ENCODE peak calls at places on chromosomes 6 and 20, in ten cellular contexts. One of them, this sample, is unnamed.

GRCh38 chr6:17381429-17382147 is 11.8 kb upstream of the CAP2 start:
- DNase-seq in A549: peak
- DNase-seq in coronary artery: peak
- DNase-seq in left cardiac atrium: no peak
- DNase-seq in stimulated activated CD4-positive, alpha-beta T cell treated with anti-CD3 and anti-CD28 coated beads, Interleukin-2, amount 100 ng/mL, for 24 hours: no peak
- DNase-seq in naive thymus-derived CD8-positive, alpha-beta T cell: no peak
- DNase-seq in CD8-positive, alpha-beta memory T cell: no peak
- DNase-seq in AG08395: peak
- DNase-seq in foreskin fibroblast: peak
- DNase-seq in fibroblast of mammary gland: peak
- DNase-seq in this sample: no peak

GRCh38 chr6:4661391-4661790 is 114.8 kb upstream of the CDYL start:
- DNase-seq in coronary artery: peak
- DNase-seq in AG08395: no peak
- DNase-seq in stimulated activated CD4-positive, alpha-beta T cell treated with anti-CD3 and anti-CD28 coated beads, Interleukin-2, amount 100 ng/mL, for 24 hours: no peak
- DNase-seq in naive thymus-derived CD8-positive, alpha-beta T cell: no peak
- DNase-seq in fibroblast of mammary gland: no peak
- DNase-seq in CD8-positive, alpha-beta memory T cell: no peak
- DNase-seq in A549: no peak
- DNase-seq in foreskin fibroblast: no peak
- DNase-seq in left cardiac atrium: no peak
- DNase-seq in this sample: no peak

GRCh38 chr6:138371720-138372119 is 6.0 kb upstream of the SMIM28 start:
- DNase-seq in naive thymus-derived CD8-positive, alpha-beta T cell: no peak
- DNase-seq in coronary artery: no peak
- DNase-seq in fibroblast of mammary gland: peak
- DNase-seq in foreskin fibroblast: peak
- DNase-seq in AG08395: no peak
- DNase-seq in stimulated activated CD4-positive, alpha-beta T cell treated with anti-CD3 and anti-CD28 coated beads, Interleukin-2, amount 100 ng/mL, for 24 hours: no peak
- DNase-seq in A549: peak
- DNase-seq in left cardiac atrium: no peak
- DNase-seq in CD8-positive, alpha-beta memory T cell: no peak
- DNase-seq in this sample: no peak

GRCh38 chr6:166415306-166415705 is 32.6 kb upstream of the MPC1 start:
- DNase-seq in AG08395: no peak
- DNase-seq in fibroblast of mammary gland: no peak
- DNase-seq in coronary artery: no peak
- DNase-seq in left cardiac atrium: no peak
- DNase-seq in A549: no peak
- DNase-seq in stimulated activated CD4-positive, alpha-beta T cell treated with anti-CD3 and anti-CD28 coated beads, Interleukin-2, amount 100 ng/mL, for 24 hours: no peak
- DNase-seq in naive thymus-derived CD8-positive, alpha-beta T cell: peak
- DNase-seq in foreskin fibroblast: no peak
- DNase-seq in CD8-positive, alpha-beta memory T cell: peak
- DNase-seq in this sample: no peak

GRCh38 chr6:37783831-37784584 is 35.5 kb upstream of the ZFAND3 start:
- DNase-seq in left cardiac atrium: peak
- DNase-seq in foreskin fibroblast: peak
- DNase-seq in CD8-positive, alpha-beta memory T cell: no peak
- DNase-seq in coronary artery: no peak
- DNase-seq in fibroblast of mammary gland: peak
- DNase-seq in naive thymus-derived CD8-positive, alpha-beta T cell: peak
- DNase-seq in AG08395: peak
- DNase-seq in stimulated activated CD4-positive, alpha-beta T cell treated with anti-CD3 and anti-CD28 coated beads, Interleukin-2, amount 100 ng/mL, for 24 hours: peak
- DNase-seq in A549: no peak
- DNase-seq in this sample: peak

GRCh38 chr20:45405566-45406259 is 2.4 kb upstream of the DBNDD2 start:
- DNase-seq in A549: no peak
- DNase-seq in CD8-positive, alpha-beta memory T cell: no peak
- DNase-seq in AG08395: peak
- DNase-seq in foreskin fibroblast: peak
- DNase-seq in naive thymus-derived CD8-positive, alpha-beta T cell: peak
- DNase-seq in fibroblast of mammary gland: no peak
- DNase-seq in stimulated activated CD4-positive, alpha-beta T cell treated with anti-CD3 and anti-CD28 coated beads, Interleukin-2, amount 100 ng/mL, for 24 hours: no peak
- DNase-seq in coronary artery: peak
- DNase-seq in left cardiac atrium: peak
- DNase-seq in this sample: no peak

GRCh38 chr6:80348263-80348662 is 241.8 kb downstream of the BCKDHB start:
- DNase-seq in stimulated activated CD4-positive, alpha-beta T cell treated with anti-CD3 and anti-CD28 coated beads, Interleukin-2, amount 100 ng/mL, for 24 hours: no peak
- DNase-seq in fibroblast of mammary gland: peak
- DNase-seq in AG08395: no peak
- DNase-seq in left cardiac atrium: no peak
- DNase-seq in foreskin fibroblast: no peak
- DNase-seq in coronary artery: no peak
- DNase-seq in naive thymus-derived CD8-positive, alpha-beta T cell: no peak
- DNase-seq in CD8-positive, alpha-beta memory T cell: no peak
- DNase-seq in A549: no peak
- DNase-seq in this sample: no peak

GRCh38 chr20:58019027-58019849 is 209.2 kb downstream of the ANKRD60 start:
- DNase-seq in naive thymus-derived CD8-positive, alpha-beta T cell: no peak
- DNase-seq in CD8-positive, alpha-beta memory T cell: no peak
- DNase-seq in AG08395: peak
- DNase-seq in foreskin fibroblast: peak
- DNase-seq in fibroblast of mammary gland: peak
- DNase-seq in stimulated activated CD4-positive, alpha-beta T cell treated with anti-CD3 and anti-CD28 coated beads, Interleukin-2, amount 100 ng/mL, for 24 hours: no peak
- DNase-seq in coronary artery: peak
- DNase-seq in left cardiac atrium: no peak
- DNase-seq in A549: no peak
- DNase-seq in this sample: no peak

GRCh38 chr6:16944601-16945000 is 157.2 kb upstream of the STMND1 start:
- DNase-seq in AG08395: peak
- DNase-seq in foreskin fibroblast: peak
- DNase-seq in naive thymus-derived CD8-positive, alpha-beta T cell: no peak
- DNase-seq in stimulated activated CD4-positive, alpha-beta T cell treated with anti-CD3 and anti-CD28 coated beads, Interleukin-2, amount 100 ng/mL, for 24 hours: no peak
- DNase-seq in coronary artery: no peak
- DNase-seq in A549: no peak
- DNase-seq in CD8-positive, alpha-beta memory T cell: no peak
- DNase-seq in left cardiac atrium: no peak
- DNase-seq in fibroblast of mammary gland: peak
- DNase-seq in this sample: no peak

GRCh38 chr6:75422024-75422639 is 71.5 kb downstream of the FILIP1 start:
- DNase-seq in coronary artery: no peak
- DNase-seq in CD8-positive, alpha-beta memory T cell: no peak
- DNase-seq in stimulated activated CD4-positive, alpha-beta T cell treated with anti-CD3 and anti-CD28 coated beads, Interleukin-2, amount 100 ng/mL, for 24 hours: no peak
- DNase-seq in A549: no peak
- DNase-seq in AG08395: peak
- DNase-seq in left cardiac atrium: no peak
- DNase-seq in naive thymus-derived CD8-positive, alpha-beta T cell: no peak
- DNase-seq in fibroblast of mammary gland: peak
- DNase-seq in foreskin fibroblast: peak
- DNase-seq in this sample: no peak

GRCh38 chr6:53317861-53318260 is 30.9 kb downstream of the ELOVL5 start:
- DNase-seq in naive thymus-derived CD8-positive, alpha-beta T cell: no peak
- DNase-seq in coronary artery: no peak
- DNase-seq in fibroblast of mammary gland: no peak
- DNase-seq in left cardiac atrium: no peak
- DNase-seq in A549: no peak
- DNase-seq in AG08395: no peak
- DNase-seq in CD8-positive, alpha-beta memory T cell: no peak
- DNase-seq in stimulated activated CD4-positive, alpha-beta T cell treated with anti-CD3 and anti-CD28 coated beads, Interleukin-2, amount 100 ng/mL, for 24 hours: no peak
- DNase-seq in foreskin fibroblast: no peak
- DNase-seq in this sample: no peak

GRCh38 chr20:58870293-58871014 is 17.9 kb downstream of the GNAS start:
- DNase-seq in coronary artery: no peak
- DNase-seq in fibroblast of mammary gland: peak
- DNase-seq in CD8-positive, alpha-beta memory T cell: no peak
- DNase-seq in AG08395: peak
- DNase-seq in naive thymus-derived CD8-positive, alpha-beta T cell: peak
- DNase-seq in left cardiac atrium: peak
- DNase-seq in foreskin fibroblast: peak
- DNase-seq in A549: peak
- DNase-seq in stimulated activated CD4-positive, alpha-beta T cell treated with anti-CD3 and anti-CD28 coated beads, Interleukin-2, amount 100 ng/mL, for 24 hours: peak
- DNase-seq in this sample: peak

GRCh38 chr6:150891886-150892485 is 26.5 kb downstream of the MTHFD1L start:
- DNase-seq in stimulated activated CD4-positive, alpha-beta T cell treated with anti-CD3 and anti-CD28 coated beads, Interleukin-2, amount 100 ng/mL, for 24 hours: peak
- DNase-seq in coronary artery: no peak
- DNase-seq in A549: peak
- DNase-seq in left cardiac atrium: peak
- DNase-seq in foreskin fibroblast: peak
- DNase-seq in naive thymus-derived CD8-positive, alpha-beta T cell: peak
- DNase-seq in CD8-positive, alpha-beta memory T cell: peak
- DNase-seq in fibroblast of mammary gland: peak
- DNase-seq in AG08395: peak
- DNase-seq in this sample: peak

GRCh38 chr20:1292620-1293019 is 26.5 kb downstream of the SNPH start:
- DNase-seq in left cardiac atrium: no peak
- DNase-seq in coronary artery: no peak
- DNase-seq in foreskin fibroblast: no peak
- DNase-seq in AG08395: no peak
- DNase-seq in stimulated activated CD4-positive, alpha-beta T cell treated with anti-CD3 and anti-CD28 coated beads, Interleukin-2, amount 100 ng/mL, for 24 hours: no peak
- DNase-seq in naive thymus-derived CD8-positive, alpha-beta T cell: no peak
- DNase-seq in fibroblast of mammary gland: no peak
- DNase-seq in CD8-positive, alpha-beta memory T cell: no peak
- DNase-seq in A549: no peak
- DNase-seq in this sample: no peak

GRCh38 chr6:2378046-2378657 is 132.7 kb upstream of the GMDS start:
- DNase-seq in CD8-positive, alpha-beta memory T cell: no peak
- DNase-seq in coronary artery: no peak
- DNase-seq in naive thymus-derived CD8-positive, alpha-beta T cell: no peak
- DNase-seq in stimulated activated CD4-positive, alpha-beta T cell treated with anti-CD3 and anti-CD28 coated beads, Interleukin-2, amount 100 ng/mL, for 24 hours: no peak
- DNase-seq in fibroblast of mammary gland: no peak
- DNase-seq in left cardiac atrium: no peak
- DNase-seq in AG08395: no peak
- DNase-seq in A549: no peak
- DNase-seq in foreskin fibroblast: no peak
- DNase-seq in this sample: no peak

GRCh38 chr6:35640017-35640664 is 48.6 kb downstream of the FKBP5 start:
- DNase-seq in CD8-positive, alpha-beta memory T cell: no peak
- DNase-seq in A549: no peak
- DNase-seq in foreskin fibroblast: peak
- DNase-seq in left cardiac atrium: no peak
- DNase-seq in AG08395: no peak
- DNase-seq in stimulated activated CD4-positive, alpha-beta T cell treated with anti-CD3 and anti-CD28 coated beads, Interleukin-2, amount 100 ng/mL, for 24 hours: no peak
- DNase-seq in coronary artery: no peak
- DNase-seq in fibroblast of mammary gland: peak
- DNase-seq in naive thymus-derived CD8-positive, alpha-beta T cell: no peak
- DNase-seq in this sample: no peak

GRCh38 chr6:74606488-74607135 is 599.2 kb downstream of the COL12A1 start:
- DNase-seq in fibroblast of mammary gland: peak
- DNase-seq in AG08395: peak
- DNase-seq in left cardiac atrium: no peak
- DNase-seq in A549: peak
- DNase-seq in CD8-positive, alpha-beta memory T cell: no peak
- DNase-seq in stimulated activated CD4-positive, alpha-beta T cell treated with anti-CD3 and anti-CD28 coated beads, Interleukin-2, amount 100 ng/mL, for 24 hours: no peak
- DNase-seq in foreskin fibroblast: peak
- DNase-seq in naive thymus-derived CD8-positive, alpha-beta T cell: no peak
- DNase-seq in coronary artery: no peak
- DNase-seq in this sample: no peak

GRCh38 chr6:106477790-106478189 is 117.3 kb downstream of the CRYBG1 start:
- DNase-seq in foreskin fibroblast: no peak
- DNase-seq in fibroblast of mammary gland: no peak
- DNase-seq in stimulated activated CD4-positive, alpha-beta T cell treated with anti-CD3 and anti-CD28 coated beads, Interleukin-2, amount 100 ng/mL, for 24 hours: no peak
- DNase-seq in AG08395: no peak
- DNase-seq in CD8-positive, alpha-beta memory T cell: no peak
- DNase-seq in left cardiac atrium: no peak
- DNase-seq in coronary artery: no peak
- DNase-seq in naive thymus-derived CD8-positive, alpha-beta T cell: no peak
- DNase-seq in A549: no peak
- DNase-seq in this sample: no peak

GRCh38 chr20:18717062-18717461 is 96.5 kb upstream of the SCP2D1 start:
- DNase-seq in naive thymus-derived CD8-positive, alpha-beta T cell: no peak
- DNase-seq in foreskin fibroblast: no peak
- DNase-seq in stimulated activated CD4-positive, alpha-beta T cell treated with anti-CD3 and anti-CD28 coated beads, Interleukin-2, amount 100 ng/mL, for 24 hours: no peak
- DNase-seq in AG08395: no peak
- DNase-seq in CD8-positive, alpha-beta memory T cell: no peak
- DNase-seq in left cardiac atrium: no peak
- DNase-seq in fibroblast of mammary gland: peak
- DNase-seq in coronary artery: no peak
- DNase-seq in A549: no peak
- DNase-seq in this sample: no peak

GRCh38 chr6:15439410-15440022 is 193.6 kb downstream of the JARID2 start:
- DNase-seq in foreskin fibroblast: no peak
- DNase-seq in AG08395: no peak
- DNase-seq in CD8-positive, alpha-beta memory T cell: no peak
- DNase-seq in A549: no peak
- DNase-seq in left cardiac atrium: no peak
- DNase-seq in stimulated activated CD4-positive, alpha-beta T cell treated with anti-CD3 and anti-CD28 coated beads, Interleukin-2, amount 100 ng/mL, for 24 hours: no peak
- DNase-seq in fibroblast of mammary gland: no peak
- DNase-seq in coronary artery: no peak
- DNase-seq in naive thymus-derived CD8-positive, alpha-beta T cell: no peak
- DNase-seq in this sample: no peak

GRCh38 chr6:158666637-158667359 is 16.9 kb downstream of the SYTL3 start:
- DNase-seq in fibroblast of mammary gland: peak
- DNase-seq in AG08395: peak
- DNase-seq in foreskin fibroblast: peak
- DNase-seq in CD8-positive, alpha-beta memory T cell: no peak
- DNase-seq in left cardiac atrium: no peak
- DNase-seq in A549: no peak
- DNase-seq in naive thymus-derived CD8-positive, alpha-beta T cell: no peak
- DNase-seq in coronary artery: no peak
- DNase-seq in stimulated activated CD4-positive, alpha-beta T cell treated with anti-CD3 and anti-CD28 coated beads, Interleukin-2, amount 100 ng/mL, for 24 hours: no peak
- DNase-seq in this sample: no peak

GRCh38 chr6:32973144-32973854 is 4.9 kb downstream of the BRD2 start:
- DNase-seq in fibroblast of mammary gland: no peak
- DNase-seq in naive thymus-derived CD8-positive, alpha-beta T cell: peak
- DNase-seq in stimulated activated CD4-positive, alpha-beta T cell treated with anti-CD3 and anti-CD28 coated beads, Interleukin-2, amount 100 ng/mL, for 24 hours: peak
- DNase-seq in CD8-positive, alpha-beta memory T cell: peak
- DNase-seq in coronary artery: no peak
- DNase-seq in A549: no peak
- DNase-seq in left cardiac atrium: peak
- DNase-seq in AG08395: no peak
- DNase-seq in foreskin fibroblast: peak
- DNase-seq in this sample: peak

GRCh38 chr6:21085206-21085605 is 508.3 kb upstream of the SOX4 start:
- DNase-seq in left cardiac atrium: no peak
- DNase-seq in stimulated activated CD4-positive, alpha-beta T cell treated with anti-CD3 and anti-CD28 coated beads, Interleukin-2, amount 100 ng/mL, for 24 hours: no peak
- DNase-seq in coronary artery: no peak
- DNase-seq in CD8-positive, alpha-beta memory T cell: no peak
- DNase-seq in foreskin fibroblast: no peak
- DNase-seq in AG08395: no peak
- DNase-seq in A549: no peak
- DNase-seq in naive thymus-derived CD8-positive, alpha-beta T cell: no peak
- DNase-seq in fibroblast of mammary gland: no peak
- DNase-seq in this sample: no peak

GRCh38 chr20:1184638-1185315 is at the start of gene TMEM74B:
- DNase-seq in left cardiac atrium: peak
- DNase-seq in coronary artery: no peak
- DNase-seq in A549: no peak
- DNase-seq in CD8-positive, alpha-beta memory T cell: no peak
- DNase-seq in AG08395: no peak
- DNase-seq in foreskin fibroblast: peak
- DNase-seq in naive thymus-derived CD8-positive, alpha-beta T cell: no peak
- DNase-seq in fibroblast of mammary gland: no peak
- DNase-seq in stimulated activated CD4-positive, alpha-beta T cell treated with anti-CD3 and anti-CD28 coated beads, Interleukin-2, amount 100 ng/mL, for 24 hours: no peak
- DNase-seq in this sample: no peak

GRCh38 chr6:169224185-169224695 is 29.4 kb downstream of the THBS2 start:
- DNase-seq in fibroblast of mammary gland: peak
- DNase-seq in A549: no peak
- DNase-seq in foreskin fibroblast: peak
- DNase-seq in left cardiac atrium: peak
- DNase-seq in AG08395: no peak
- DNase-seq in naive thymus-derived CD8-positive, alpha-beta T cell: no peak
- DNase-seq in coronary artery: peak
- DNase-seq in stimulated activated CD4-positive, alpha-beta T cell treated with anti-CD3 and anti-CD28 coated beads, Interleukin-2, amount 100 ng/mL, for 24 hours: no peak
- DNase-seq in CD8-positive, alpha-beta memory T cell: no peak
- DNase-seq in this sample: peak

GRCh38 chr6:13702809-13703302 is 8.8 kb downstream of the RANBP9 start:
- DNase-seq in fibroblast of mammary gland: no peak
- DNase-seq in coronary artery: no peak
- DNase-seq in naive thymus-derived CD8-positive, alpha-beta T cell: no peak
- DNase-seq in A549: no peak
- DNase-seq in AG08395: no peak
- DNase-seq in foreskin fibroblast: no peak
- DNase-seq in CD8-positive, alpha-beta memory T cell: no peak
- DNase-seq in stimulated activated CD4-positive, alpha-beta T cell treated with anti-CD3 and anti-CD28 coated beads, Interleukin-2, amount 100 ng/mL, for 24 hours: no peak
- DNase-seq in left cardiac atrium: no peak
- DNase-seq in this sample: no peak

GRCh38 chr20:3712279-3712873 is at the start of gene SIGLEC1:
- DNase-seq in A549: no peak
- DNase-seq in AG08395: no peak
- DNase-seq in left cardiac atrium: peak
- DNase-seq in coronary artery: no peak
- DNase-seq in foreskin fibroblast: no peak
- DNase-seq in CD8-positive, alpha-beta memory T cell: no peak
- DNase-seq in naive thymus-derived CD8-positive, alpha-beta T cell: no peak
- DNase-seq in stimulated activated CD4-positive, alpha-beta T cell treated with anti-CD3 and anti-CD28 coated beads, Interleukin-2, amount 100 ng/mL, for 24 hours: no peak
- DNase-seq in fibroblast of mammary gland: no peak
- DNase-seq in this sample: peak

GRCh38 chr6:18595774-18596528 is 208.8 kb downstream of the RNF144B start:
- DNase-seq in foreskin fibroblast: peak
- DNase-seq in AG08395: peak
- DNase-seq in naive thymus-derived CD8-positive, alpha-beta T cell: peak
- DNase-seq in left cardiac atrium: peak
- DNase-seq in A549: peak
- DNase-seq in stimulated activated CD4-positive, alpha-beta T cell treated with anti-CD3 and anti-CD28 coated beads, Interleukin-2, amount 100 ng/mL, for 24 hours: peak
- DNase-seq in fibroblast of mammary gland: peak
- DNase-seq in CD8-positive, alpha-beta memory T cell: peak
- DNase-seq in coronary artery: no peak
- DNase-seq in this sample: peak

This sample was measured in testis.